ENCODE peak calls at places on chromosomes 5 and 9, in ten cellular contexts. I is BJ, Y is fibroblast of lung, K is nephron progenitor cell, H is fibroblast of pulmonary artery, A is stomach, B is fibroblast of mammary gland, Z is tibial artery, P is cardiac muscle cell, G is GM13977. E is an unnamed sample.

GRCh38 chr9:7243838-7244237 is 486.1 kb downstream of the KDM4C start:
- DNase-seq in I (no peak), Y (no peak), K (no peak), H (no peak), A (no peak), B (no peak), Z (no peak), P (no peak), G (no peak), E (no peak)

GRCh38 chr9:122904466-122904822 is 715 bp downstream of the RC3H2 start:
- DNase-seq in I (no peak), Y (peak), K (peak), H (peak), A (peak), B (peak), Z (peak), P (peak), G (peak), E (no peak)

GRCh38 chr5:176675676-176676360 is 28.5 kb downstream of the TSPAN17 start:
- DNase-seq in I (no peak), Y (peak), K (peak), H (peak), A (no peak), B (peak), Z (no peak), P (peak), G (no peak), E (no peak)

GRCh38 chr5:145801195-145801594 is 33.9 kb downstream of the PRELID2 start:
- DNase-seq in I (no peak), Y (no peak), K (no peak), H (no peak), A (no peak), B (no peak), Z (no peak), P (no peak), G (no peak), E (no peak)

GRCh38 chr9:94156549-94157407 is 72.5 kb downstream of the PTPDC1 start:
- DNase-seq in I (no peak), Y (peak), K (no peak), H (peak), A (peak), B (peak), Z (peak), P (no peak), G (no peak), E (no peak)

GRCh38 chr5:143657814-143658395 is 154.1 kb upstream of the HMHB1 start:
- DNase-seq in I (no peak), Y (peak), K (no peak), H (no peak), A (no peak), B (peak), Z (no peak), P (no peak), G (no peak), E (no peak)

GRCh38 chr5:76074487-76074886 is 8.7 kb upstream of the SV2C start:
- DNase-seq in I (no peak), Y (no peak), K (peak), H (no peak), A (peak), B (no peak), Z (no peak), P (peak), G (peak), E (no peak)

GRCh38 chr5:159290741-159291140 is 27.7 kb downstream of the UBLCP1 start:
- DNase-seq in I (no peak), Y (peak), K (no peak), H (no peak), A (no peak), B (no peak), Z (no peak), P (no peak), G (no peak), E (no peak)

GRCh38 chr9:4197548-4197947 is 102.3 kb downstream of the GLIS3 start:
- DNase-seq in I (no peak), Y (no peak), K (no peak), H (no peak), A (no peak), B (peak), Z (no peak), P (peak), G (peak), E (no peak)

GRCh38 chr5:53877243-53877642 is 316.8 kb downstream of the NDUFS4 start:
- DNase-seq in I (peak), Y (peak), K (no peak), H (peak), A (no peak), B (peak), Z (no peak), P (no peak), G (no peak), E (no peak)

GRCh38 chr5:39076757-39077475 is 2.7 kb upstream of the RICTOR start:
- DNase-seq in I (no peak), Y (peak), K (no peak), H (peak), A (no peak), B (peak), Z (no peak), P (no peak), G (peak), E (no peak)

GRCh38 chr5:149071756-149072155 is 8.9 kb upstream of the SH3TC2 start:
- DNase-seq in I (no peak), Y (no peak), K (no peak), H (no peak), A (no peak), B (no peak), Z (no peak), P (no peak), G (no peak), E (no peak)

GRCh38 chr9:136058801-136059302 is 36.2 kb downstream of the NACC2 start:
- DNase-seq in I (no peak), Y (no peak), K (no peak), H (no peak), A (no peak), B (no peak), Z (peak), P (no peak), G (no peak), E (no peak)

GRCh38 chr5:119346404-119346803 is 9.4 kb upstream of the TNFAIP8 start:
- DNase-seq in I (no peak), Y (no peak), K (no peak), H (no peak), A (no peak), B (no peak), Z (no peak), P (no peak), G (no peak), E (no peak)

GRCh38 chr5:62354028-62354874 is 48.2 kb downstream of the KIF2A start:
- DNase-seq in I (peak), Y (peak), K (no peak), H (peak), A (no peak), B (peak), Z (no peak), P (peak), G (peak), E (no peak)

GRCh38 chr9:31823365-31823764 is 561.1 kb upstream of the ACO1 start:
- DNase-seq in I (no peak), Y (no peak), K (no peak), H (no peak), A (no peak), B (no peak), Z (no peak), P (no peak), G (no peak), E (no peak)

GRCh38 chr5:105475401-105475800 is 1912.8 kb upstream of the NUDT12 start:
- DNase-seq in I (no peak), Y (no peak), K (no peak), H (no peak), A (no peak), B (no peak), Z (no peak), P (peak), G (no peak), E (no peak)

GRCh38 chr9:91037511-91038482 is 236.2 kb downstream of the SYK start:
- DNase-seq in I (peak), Y (peak), K (no peak), H (peak), A (peak), B (peak), Z (peak), P (no peak), G (no peak), E (peak)

GRCh38 chr9:35079426-35080341 is at the start of gene FANCG:
- DNase-seq in I (peak), Y (peak), K (peak), H (peak), A (peak), B (peak), Z (peak), P (peak), G (peak), E (peak)

GRCh38 chr5:133228316-133228715 is 176.5 kb downstream of the HSPA4 start:
- DNase-seq in I (no peak), Y (no peak), K (no peak), H (no peak), A (no peak), B (no peak), Z (no peak), P (no peak), G (no peak), E (no peak)

GRCh38 chr5:76532061-76532460 is 91.1 kb downstream of the F2RL2 start:
- DNase-seq in I (no peak), Y (no peak), K (no peak), H (no peak), A (no peak), B (no peak), Z (no peak), P (no peak), G (no peak), E (no peak)

GRCh38 chr9:21030389-21031035 is 928 bp downstream of the HACD4 start:
- DNase-seq in I (peak), Y (peak), K (no peak), H (peak), A (no peak), B (peak), Z (no peak), P (no peak), G (peak), E (no peak)

GRCh38 chr5:591746-592145 is 20.4 kb upstream of the CEP72 start:
- DNase-seq in I (no peak), Y (no peak), K (no peak), H (no peak), A (no peak), B (no peak), Z (peak), P (no peak), G (no peak), E (peak)

GRCh38 chr5:16654647-16655334 is 38.0 kb upstream of the RETREG1 start:
- DNase-seq in I (no peak), Y (no peak), K (no peak), H (no peak), A (no peak), B (no peak), Z (no peak), P (no peak), G (no peak), E (no peak)

GRCh38 chr5:132677191-132677590 is 3.4 kb downstream of the IL4 start:
- DNase-seq in I (peak), Y (peak), K (no peak), H (peak), A (peak), B (peak), Z (peak), P (peak), G (no peak), E (peak)

GRCh38 chr5:178483620-178484019 is 106.6 kb downstream of the COL23A1 start:
- DNase-seq in I (no peak), Y (no peak), K (no peak), H (no peak), A (peak), B (no peak), Z (peak), P (no peak), G (no peak), E (no peak)

GRCh38 chr9:132582786-132583583 is 579 bp downstream of the BARHL1 start:
- DNase-seq in I (no peak), Y (no peak), K (no peak), H (no peak), A (no peak), B (no peak), Z (no peak), P (no peak), G (no peak), E (no peak)

GRCh38 chr9:132579427-132579798 is 3.0 kb upstream of the BARHL1 start:
- DNase-seq in I (no peak), Y (no peak), K (no peak), H (no peak), A (no peak), B (no peak), Z (no peak), P (no peak), G (no peak), E (no peak)

GRCh38 chr9:132583584-132584304 is 1.3 kb downstream of the BARHL1 start:
- DNase-seq in I (no peak), Y (no peak), K (no peak), H (no peak), A (no peak), B (no peak), Z (no peak), P (no peak), G (no peak), E (no peak)

GRCh38 chr9:132584616-132585560 is 2.5 kb downstream of the BARHL1 start:
- DNase-seq in I (no peak), Y (peak), K (no peak), H (peak), A (no peak), B (peak), Z (no peak), P (no peak), G (no peak), E (no peak)

GRCh38 chr9:132582276-132582785 is at the start of gene BARHL1:
- DNase-seq in I (no peak), Y (no peak), K (no peak), H (no peak), A (no peak), B (no peak), Z (no peak), P (no peak), G (no peak), E (no peak)
- TF ChIP-seq CTCF in I (no peak), Y (no peak), K (no peak), H (no peak), A (no peak), B (no peak), Z (no peak), P (no peak), G (no peak), E (no peak)

GRCh38 chr5:20972419-20972925 is 984.5 kb upstream of the CDH18 start:
- DNase-seq in I (no peak), Y (peak), K (peak), H (peak), A (no peak), B (peak), Z (no peak), P (peak), G (no peak), E (peak)
- TF ChIP-seq CTCF in I (no peak), Y (peak), K (peak), H (peak), A (no peak), B (peak), Z (peak), P (peak), G (peak), E (peak)

GRCh38 chr5:120586646-120587045 is 122.5 kb downstream of the PRR16 start:
- DNase-seq in I (no peak), Y (no peak), K (no peak), H (no peak), A (no peak), B (peak), Z (no peak), P (no peak), G (no peak), E (no peak)

DNA sequence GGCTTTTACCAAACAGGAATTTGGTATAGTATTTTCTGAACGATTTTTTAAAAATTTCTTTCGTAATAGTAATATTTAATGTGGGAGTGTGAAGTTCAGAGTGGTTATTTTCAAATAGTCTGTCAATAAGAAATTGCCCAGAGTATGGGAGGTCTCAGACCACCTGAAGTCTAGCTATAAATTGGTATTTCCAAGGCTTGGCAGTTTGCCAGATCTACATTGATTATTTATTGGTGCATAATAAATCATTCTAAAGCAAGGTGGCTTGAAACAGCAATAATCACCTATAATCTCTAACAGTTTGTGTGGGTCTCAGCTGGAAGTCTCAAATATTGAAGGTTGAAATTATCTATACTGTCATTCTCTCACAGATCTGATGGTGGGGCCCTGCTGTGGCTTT is 118.5 kb downstream of the PRR16 start:
- DNase-seq in I (no peak), Y (no peak), K (no peak), H (no peak), A (no peak), B (no peak), Z (no peak), P (no peak), G (no peak), E (no peak)
- TF ChIP-seq CTCF in I (no peak), Y (no peak), K (no peak), H (no peak), A (no peak), B (no peak), Z (no peak), P (no peak), G (no peak), E (no peak)

DNA sequence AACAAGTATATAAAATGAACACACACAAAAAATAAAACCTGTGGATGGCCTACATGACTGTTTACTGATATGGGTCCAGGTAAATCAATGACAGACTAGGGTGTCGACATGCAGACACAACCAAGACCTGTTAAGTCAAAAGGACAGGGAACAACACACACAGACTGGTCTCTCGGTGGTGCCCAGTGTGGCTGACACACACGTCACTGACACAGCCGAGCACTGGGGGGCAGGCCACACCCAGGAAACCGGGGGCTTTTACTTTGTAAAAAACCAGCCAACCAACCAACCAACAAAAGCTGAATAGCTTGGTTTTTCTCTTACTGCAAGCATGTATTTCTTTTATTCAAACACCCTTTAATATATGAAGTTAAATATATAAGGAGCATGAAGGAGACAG is 5.0 kb downstream of the FAM163B start:
- DNase-seq in I (no peak), Y (no peak), K (no peak), H (no peak), A (no peak), B (no peak), Z (no peak), P (peak), G (no peak), E (no peak)
- TF ChIP-seq CTCF in I (no peak), Y (no peak), K (no peak), H (no peak), A (no peak), B (no peak), Z (no peak), P (no peak), G (no peak), E (no peak)

E was measured in coronary artery.